ENCODE peak calls at places on chromosomes 11 and 22, in seven cellular contexts. V, N, A, R, F, S and X are unnamed samples.

GRCh38 chr11:34358666-34359547 is 1.1 kb upstream of the ABTB2 start:
- DNase-seq in V (peak), N (peak), A (peak), R (peak), F (peak), S (peak), X (peak)

GRCh38 chr22:44807915-44808690 is 55.7 kb downstream of the ARHGAP8 start:
- DNase-seq in V (no peak), N (no peak), A (no peak), R (no peak), F (no peak), S (peak), X (no peak)

GRCh38 chr11:71454470-71455113 is 1.6 kb downstream of the NADSYN1 start:
- DNase-seq in V (no peak), N (peak), A (no peak), R (no peak), F (peak), S (no peak), X (no peak)

GRCh38 chr11:112582366-112582765 is 321.7 kb upstream of the PLET1 start:
- DNase-seq in V (no peak), N (no peak), A (no peak), R (no peak), F (no peak), S (no peak), X (no peak)

GRCh38 chr11:130188585-130189347 is 29.2 kb downstream of the ST14 start:
- DNase-seq in V (no peak), N (no peak), A (no peak), R (no peak), F (no peak), S (no peak), X (no peak)

GRCh38 chr11:47051217-47051616 is 114.7 kb downstream of the CSTPP1 start:
- DNase-seq in V (no peak), N (no peak), A (peak), R (peak), F (no peak), S (peak), X (no peak)

GRCh38 chr11:64566042-64566914 is 24.7 kb upstream of the SLC22A12 start:
- DNase-seq in V (peak), N (no peak), A (peak), R (peak), F (peak), S (peak), X (no peak)

GRCh38 chr11:89175796-89176195 is 1.9 kb upstream of the TYR start:
- DNase-seq in V (no peak), N (no peak), A (peak), R (no peak), F (no peak), S (peak), X (no peak)

GRCh38 chr11:133509924-133510697 is 22.2 kb downstream of the OPCML start:
- DNase-seq in V (no peak), N (no peak), A (no peak), R (no peak), F (no peak), S (no peak), X (no peak)

GRCh38 chr11:9943346-9944110 is 279.7 kb downstream of the SWAP70 start:
- DNase-seq in V (peak), N (no peak), A (peak), R (no peak), F (peak), S (peak), X (no peak)

GRCh38 chr11:107721207-107721606 is 9.4 kb upstream of the SLN start:
- DNase-seq in V (no peak), N (no peak), A (no peak), R (no peak), F (no peak), S (no peak), X (no peak)

GRCh38 chr11:46737699-46738098 is 18.7 kb downstream of the F2 start:
- DNase-seq in V (no peak), N (no peak), A (no peak), R (no peak), F (no peak), S (no peak), X (no peak)

GRCh38 chr22:47575291-47575690 is 812.8 kb downstream of the TBC1D22A start:
- DNase-seq in V (no peak), N (no peak), A (no peak), R (no peak), F (no peak), S (no peak), X (no peak)

GRCh38 chr11:127136438-127136837 is 135.9 kb upstream of the KIRREL3 start:
- DNase-seq in V (no peak), N (no peak), A (no peak), R (no peak), F (no peak), S (no peak), X (no peak)

GRCh38 chr11:119591836-119592310 is 137.1 kb downstream of the NECTIN1 start:
- DNase-seq in V (no peak), N (no peak), A (no peak), R (no peak), F (no peak), S (peak), X (no peak)

GRCh38 chr11:75281469-75282095 is 41.0 kb downstream of the TPBGL start:
- DNase-seq in V (no peak), N (no peak), A (no peak), R (no peak), F (no peak), S (no peak), X (no peak)

GRCh38 chr22:48431536-48432315 is 1395.9 kb downstream of the BRD1 start:
- DNase-seq in V (no peak), N (no peak), A (no peak), R (no peak), F (no peak), S (no peak), X (no peak)

GRCh38 chr11:12460441-12460840 is 83.1 kb downstream of the PARVA start:
- DNase-seq in V (peak), N (no peak), A (peak), R (no peak), F (no peak), S (peak), X (no peak)

GRCh38 chr11:46285594-46286033 is 8.2 kb downstream of the CREB3L1 start:
- DNase-seq in V (peak), N (no peak), A (peak), R (peak), F (no peak), S (no peak), X (no peak)

GRCh38 chr11:132257861-132258260 is 887.4 kb downstream of the NTM start:
- DNase-seq in V (no peak), N (no peak), A (no peak), R (no peak), F (no peak), S (no peak), X (no peak)

GRCh38 chr11:64665381-64665780 is 57.6 kb downstream of the NRXN2 start:
- DNase-seq in V (no peak), N (no peak), A (no peak), R (no peak), F (no peak), S (no peak), X (no peak)

GRCh38 chr11:126607374-126607773 is 251.9 kb downstream of the ST3GAL4 start:
- DNase-seq in V (peak), N (no peak), A (peak), R (no peak), F (peak), S (peak), X (peak)

GRCh38 chr11:20159680-20160381 is 444 bp downstream of the DBX1 start:
- DNase-seq in V (no peak), N (no peak), A (no peak), R (no peak), F (no peak), S (no peak), X (no peak)

GRCh38 chr22:23591203-23591791 is 11.2 kb upstream of the IGLL1 start:
- DNase-seq in V (peak), N (peak), A (peak), R (no peak), F (peak), S (peak), X (peak)

GRCh38 chr11:118291453-118291852 is 13.1 kb upstream of the CD3E start:
- DNase-seq in V (no peak), N (no peak), A (peak), R (no peak), F (no peak), S (no peak), X (no peak)

GRCh38 chr11:134738581-134738980 is 326.5 kb upstream of the B3GAT1 start:
- DNase-seq in V (no peak), N (no peak), A (no peak), R (no peak), F (no peak), S (no peak), X (no peak)

GRCh38 chr11:57792060-57792541 is 30.5 kb downstream of the CTNND1 start:
- DNase-seq in V (peak), N (peak), A (no peak), R (no peak), F (peak), S (peak), X (no peak)

GRCh38 chr11:132177106-132177505 is 806.7 kb downstream of the NTM start:
- DNase-seq in V (peak), N (no peak), A (peak), R (no peak), F (no peak), S (peak), X (no peak)

GRCh38 chr22:46362221-46362933 is 26.9 kb downstream of the TRMU start:
- DNase-seq in V (no peak), N (no peak), A (no peak), R (no peak), F (no peak), S (no peak), X (no peak)

GRCh38 chr11:47971501-47971900 is 8.9 kb upstream of the PTPRJ start:
- DNase-seq in V (no peak), N (no peak), A (no peak), R (no peak), F (no peak), S (no peak), X (no peak)

GRCh38 chr11:14259186-14259784 is 99.7 kb downstream of the RRAS2 start:
- DNase-seq in V (no peak), N (no peak), A (no peak), R (no peak), F (no peak), S (no peak), X (no peak)

GRCh38 chr22:28027453-28028448 is 108.7 kb upstream of the PITPNB start:
- DNase-seq in V (no peak), N (no peak), A (no peak), R (no peak), F (no peak), S (no peak), X (no peak)

GRCh38 chr11:117097567-117098268 is 510 bp downstream of the SIK3 start:
- DNase-seq in V (peak), N (no peak), A (peak), R (peak), F (peak), S (no peak), X (peak)

GRCh38 chr22:27628891-27629631 is 172.5 kb downstream of the MN1 start:
- DNase-seq in V (no peak), N (no peak), A (no peak), R (no peak), F (no peak), S (no peak), X (no peak)

GRCh38 chr11:73204711-73205121 is 13.4 kb upstream of the P2RY2 start:
- DNase-seq in V (no peak), N (no peak), A (no peak), R (peak), F (peak), S (no peak), X (no peak)

GRCh38 chr22:32842486-32842885 is 41.0 kb downstream of the TIMP3 start:
- DNase-seq in V (peak), N (no peak), A (no peak), R (no peak), F (no peak), S (peak), X (no peak)

DNA sequence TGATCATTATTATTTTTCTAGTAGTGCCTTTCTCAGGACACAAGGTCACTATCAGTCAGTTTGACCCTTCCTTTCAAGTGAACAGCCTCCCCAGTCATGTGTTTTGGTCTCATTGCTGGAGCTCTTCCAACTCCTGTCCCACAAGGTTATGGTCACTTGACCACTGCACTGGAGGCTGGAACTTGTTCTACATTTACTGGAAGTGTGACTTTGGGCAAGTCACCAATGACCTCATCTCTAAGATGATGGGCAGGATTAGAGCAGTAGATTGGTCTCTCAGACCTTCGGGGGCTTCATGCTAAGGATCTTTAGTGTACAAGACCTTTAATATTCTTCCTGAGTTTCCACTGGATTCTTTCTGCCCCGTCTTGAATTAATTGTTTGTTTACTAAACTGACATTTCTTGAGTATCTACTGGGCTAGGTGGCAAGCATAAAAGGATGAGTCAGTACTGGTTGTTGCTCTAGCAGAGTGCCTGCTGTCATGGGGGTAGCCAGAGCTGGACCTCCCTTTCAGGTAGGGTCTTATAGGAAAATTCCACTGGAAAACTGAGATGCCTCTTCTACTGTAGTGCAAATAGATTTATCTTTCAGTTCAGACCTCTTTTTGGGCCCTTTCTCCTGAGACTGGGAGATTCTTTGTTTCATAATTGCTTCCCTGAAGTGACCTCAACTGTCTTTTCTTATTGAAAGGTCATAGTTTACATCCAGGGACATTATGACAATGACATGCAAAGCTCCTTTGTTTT is 106.8 kb downstream of the GRAMD1B start:
- DNase-seq in V (peak), N (no peak), A (peak), R (no peak), F (peak), S (no peak), X (no peak)
- H3K27ac ChIP-seq in V (no peak), N (no peak), A (no peak), R (no peak), F (no peak), S (no peak), X (no peak)

GRCh38 chr22:50261615-50262459 is at the start of gene MAPK12:
- DNase-seq in V (peak), N (no peak), A (peak), R (no peak), F (no peak), S (peak), X (no peak)

GRCh38 chr22:50260434-50260800 is 1.1 kb downstream of the MAPK12 start:
- DNase-seq in V (no peak), N (no peak), A (peak), R (no peak), F (no peak), S (peak), X (no peak)

GRCh38 chr22:50262460-50262911 is 1.0 kb upstream of the MAPK12 start:
- DNase-seq in V (no peak), N (no peak), A (peak), R (no peak), F (no peak), S (no peak), X (no peak)

GRCh38 chr22:50259302-50259701 is 2.2 kb downstream of the MAPK12 start:
- DNase-seq in V (no peak), N (no peak), A (no peak), R (no peak), F (no peak), S (no peak), X (no peak)

DNA sequence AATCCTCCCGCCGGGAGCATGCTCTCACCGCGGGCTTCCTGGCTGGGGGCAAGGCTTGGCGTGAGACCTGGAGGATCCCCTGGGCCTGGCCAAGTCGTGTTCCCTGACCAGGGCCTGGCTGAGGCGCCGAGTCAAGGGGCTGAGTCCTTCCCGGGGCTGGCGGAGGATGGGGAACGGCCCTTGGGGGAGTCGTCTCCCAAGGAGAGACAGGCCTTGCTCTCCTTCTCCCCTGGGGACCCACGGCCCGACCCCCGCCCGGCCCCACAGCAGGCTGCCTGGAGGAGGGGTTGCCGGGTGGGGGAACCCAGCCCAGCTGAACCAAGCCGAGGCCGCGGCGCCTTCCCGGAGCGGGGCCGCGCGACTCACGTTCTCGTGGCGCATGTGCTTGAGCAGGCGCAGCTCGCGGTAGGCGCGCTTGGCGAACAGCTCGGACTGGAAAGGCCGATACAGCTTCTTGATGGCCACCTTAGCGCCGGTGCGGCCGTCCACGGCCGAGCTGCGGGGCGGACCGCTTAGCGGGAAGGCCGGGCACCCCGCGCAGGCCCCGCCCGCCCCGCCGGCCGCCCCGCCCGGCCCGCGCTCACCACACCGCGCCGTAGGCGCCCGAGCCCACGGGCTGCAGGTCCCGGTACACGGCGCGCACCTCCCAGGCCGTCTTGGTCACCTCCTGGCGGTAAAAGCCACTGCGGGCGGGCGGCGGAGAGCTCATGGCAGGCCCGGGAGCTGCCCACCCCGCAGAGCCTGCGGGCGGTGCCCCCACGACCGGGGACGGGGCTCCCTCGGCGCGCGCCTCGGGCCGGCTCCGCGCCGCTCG is 475 bp downstream of the MAPK12 start:
- DNase-seq in V (peak), N (no peak), A (peak), R (no peak), F (no peak), S (peak), X (no peak)
- H3K27ac ChIP-seq in V (peak), N (no peak), A (peak), R (peak), F (no peak), S (peak), X (peak)

DNA sequence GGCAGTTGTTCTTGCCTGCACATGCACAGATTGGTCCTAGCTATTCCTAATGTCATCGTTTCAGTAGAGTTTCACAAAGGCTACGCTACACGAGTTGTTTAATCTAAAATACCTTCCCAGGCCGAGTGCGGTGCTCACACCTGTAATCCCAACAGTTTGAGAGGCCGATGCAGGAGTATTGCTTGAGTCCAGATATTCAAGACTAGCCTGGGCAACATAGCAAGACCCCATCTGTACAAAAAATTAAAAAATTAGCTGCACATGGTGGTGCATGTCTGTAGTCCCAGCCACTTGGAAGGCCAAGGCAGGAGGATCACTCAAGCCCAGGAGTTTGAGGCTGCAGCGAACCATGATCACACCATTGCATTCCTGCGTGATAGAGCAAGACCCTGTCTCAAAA is 56.2 kb downstream of the TNRC6B start:
- DNase-seq in V (no peak), N (no peak), A (no peak), R (no peak), F (no peak), S (no peak), X (no peak)
- H3K27ac ChIP-seq in V (no peak), N (no peak), A (no peak), R (no peak), F (no peak), S (no peak), X (no peak)

DNA sequence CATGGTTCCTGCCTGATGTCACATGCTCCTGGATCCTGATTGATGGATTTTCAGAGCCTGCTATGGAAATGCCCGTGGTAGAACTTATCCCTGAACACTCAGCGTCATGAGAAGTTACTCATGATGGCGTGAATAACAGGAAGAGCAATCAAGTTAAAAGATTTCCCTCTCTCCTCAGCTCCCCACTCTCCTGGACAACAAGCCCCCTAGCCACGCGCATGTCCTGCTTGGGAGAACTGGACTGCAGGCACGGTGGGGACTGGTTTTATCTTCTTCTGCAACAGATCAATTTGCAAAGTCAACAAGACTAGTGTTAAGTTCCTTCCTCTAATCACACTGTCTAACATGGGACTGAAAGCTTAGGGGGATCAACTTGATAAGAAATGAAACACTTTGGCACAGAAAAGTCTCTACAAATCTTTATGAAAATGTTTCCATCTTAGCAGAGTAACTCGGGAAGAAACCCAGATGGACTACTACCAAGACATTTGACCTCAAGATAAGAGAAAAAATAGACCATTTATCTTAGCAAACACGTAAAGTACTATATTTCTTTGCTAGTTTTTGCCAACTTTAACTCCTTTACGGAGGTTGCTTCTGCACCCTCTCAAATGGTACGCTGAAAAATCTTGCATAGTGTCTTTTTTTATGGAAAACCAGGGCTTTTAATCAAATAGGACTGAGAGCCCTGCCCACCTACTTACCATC is 27.5 kb downstream of the POU2AF1 start:
- DNase-seq in V (no peak), N (no peak), A (no peak), R (no peak), F (no peak), S (no peak), X (no peak)
- H3K27ac ChIP-seq in V (no peak), N (no peak), A (no peak), R (peak), F (peak), S (no peak), X (no peak)

DNA sequence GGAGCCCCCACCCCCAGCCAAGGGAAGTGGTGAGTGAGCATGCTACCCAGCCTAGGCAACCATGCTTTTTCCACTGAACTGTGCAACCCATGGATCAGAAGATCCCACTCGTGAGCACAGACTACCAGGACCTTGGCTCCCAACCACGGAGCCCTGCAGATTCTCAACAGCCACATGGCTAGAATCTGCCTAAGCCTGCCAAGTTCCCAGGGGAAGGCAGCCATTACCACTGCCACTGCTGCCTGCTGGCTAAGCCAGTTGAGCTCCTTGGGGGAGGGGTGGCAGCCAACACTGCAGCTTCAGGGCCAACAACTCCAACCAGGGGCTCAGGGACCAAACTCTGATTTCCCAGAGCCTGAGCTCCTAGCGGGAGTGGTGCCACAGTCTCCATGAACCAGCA is 195.8 kb downstream of the DLG2 start:
- DNase-seq in V (no peak), N (no peak), A (no peak), R (no peak), F (no peak), S (no peak), X (no peak)
- H3K27ac ChIP-seq in V (no peak), N (no peak), A (no peak), R (no peak), F (no peak), S (no peak), X (no peak)